ENCODE peak calls at places on chromosome 9, in nine cellular contexts. E is pancreas; K is neuronal stem cell; Y is H9; P is RWPE1; N is CD8-positive, alpha-beta T cell; F is upper lobe of right lung; T is psoas muscle; W is GM23338. X is an unnamed sample.

GRCh38 chr9:84886866-84887265 is 217.3 kb downstream of the NTRK2 start:
- DNase-seq in E (no peak), K (no peak), Y (no peak), P (no peak), N (no peak), F (no peak), T (no peak), W (no peak), X (no peak)

GRCh38 chr9:101578378-101578777 is 16.4 kb downstream of the PPP3R2 start:
- DNase-seq in E (no peak), K (no peak), Y (no peak), P (no peak), N (no peak), F (no peak), T (no peak), W (no peak), X (no peak)

GRCh38 chr9:134551657-134552348 is 89.8 kb upstream of the COL5A1 start:
- DNase-seq in E (peak; percentile 59), K (no peak), Y (no peak), P (peak; percentile 88), N (no peak), F (no peak), T (peak; percentile 60), W (no peak), X (peak; percentile 13)

GRCh38 chr9:71515103-71515502 is 253.2 kb downstream of the CEMIP2 start:
- DNase-seq in E (no peak), K (no peak), Y (no peak), P (no peak), N (no peak), F (no peak), T (no peak), W (no peak), X (no peak)

GRCh38 chr9:136093995-136094881 is 851 bp downstream of the NACC2 start:
- DNase-seq in E (peak; percentile 85), K (peak; percentile 29), Y (no peak), P (peak; percentile 81), N (peak; percentile 59), F (peak; percentile 92), T (peak; percentile 94), W (no peak), X (peak; percentile 33)

GRCh38 chr9:134690946-134691694 is 49.5 kb downstream of the COL5A1 start:
- DNase-seq in E (peak; percentile 42), K (no peak), Y (no peak), P (no peak), N (no peak), F (peak; percentile 57), T (peak; percentile 56), W (no peak), X (no peak)

GRCh38 chr9:124279531-124280175 is 21.9 kb downstream of the NEK6 start:
- DNase-seq in E (no peak), K (no peak), Y (no peak), P (no peak), N (no peak), F (no peak), T (no peak), W (no peak), X (no peak)

GRCh38 chr9:100294806-100295205 is 57.9 kb downstream of the TEX10 start:
- DNase-seq in E (peak; percentile 67), K (no peak), Y (no peak), P (no peak), N (no peak), F (no peak), T (no peak), W (no peak), X (no peak)

GRCh38 chr9:91532325-91532724 is 108.7 kb upstream of the NFIL3 start:
- DNase-seq in E (no peak), K (no peak), Y (no peak), P (peak; percentile 63), N (no peak), F (no peak), T (no peak), W (no peak), X (no peak)

GRCh38 chr9:138024831-138025291 is 147.3 kb downstream of the CACNA1B start:
- DNase-seq in E (no peak), K (no peak), Y (no peak), P (no peak), N (no peak), F (no peak), T (peak; percentile 34), W (no peak), X (no peak)

GRCh38 chr9:129520981-129521380 is 99.9 kb downstream of the C9orf50 start:
- DNase-seq in E (no peak), K (no peak), Y (no peak), P (no peak), N (no peak), F (no peak), T (no peak), W (no peak), X (no peak)

DNA sequence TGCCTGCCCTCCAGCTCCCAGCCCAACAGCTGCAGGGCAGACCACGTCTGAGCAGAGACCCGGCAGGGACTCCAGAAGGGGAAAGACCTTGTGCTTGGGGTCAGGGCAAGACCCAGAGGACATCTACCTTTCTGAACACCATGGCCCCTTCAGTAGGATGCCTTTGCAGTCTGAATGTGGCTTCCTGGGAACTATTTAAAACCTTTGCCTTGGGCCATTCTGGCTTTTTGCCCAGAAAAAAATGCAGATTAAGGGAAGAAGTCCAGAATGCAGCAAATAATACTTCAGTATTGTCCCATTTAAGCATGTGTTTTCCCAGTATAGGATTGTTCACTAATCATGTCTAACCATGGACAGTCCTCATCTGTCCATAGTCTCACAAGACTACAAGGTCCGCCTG is 67.5 kb upstream of the ERCC6L2 start:
- DNase-seq in E (no peak), K (no peak), Y (no peak), P (no peak), N (no peak), F (no peak), T (no peak), W (no peak), X (no peak)
- H3K27ac ChIP-seq in E (no peak overlapping the region), K (no peak overlapping the region), Y (no peak overlapping the region), P (no peak overlapping the region), N (no peak overlapping the region), F (no peak overlapping the region), T (no peak overlapping the region), W (no peak overlapping the region), X (no peak overlapping the region)

DNA sequence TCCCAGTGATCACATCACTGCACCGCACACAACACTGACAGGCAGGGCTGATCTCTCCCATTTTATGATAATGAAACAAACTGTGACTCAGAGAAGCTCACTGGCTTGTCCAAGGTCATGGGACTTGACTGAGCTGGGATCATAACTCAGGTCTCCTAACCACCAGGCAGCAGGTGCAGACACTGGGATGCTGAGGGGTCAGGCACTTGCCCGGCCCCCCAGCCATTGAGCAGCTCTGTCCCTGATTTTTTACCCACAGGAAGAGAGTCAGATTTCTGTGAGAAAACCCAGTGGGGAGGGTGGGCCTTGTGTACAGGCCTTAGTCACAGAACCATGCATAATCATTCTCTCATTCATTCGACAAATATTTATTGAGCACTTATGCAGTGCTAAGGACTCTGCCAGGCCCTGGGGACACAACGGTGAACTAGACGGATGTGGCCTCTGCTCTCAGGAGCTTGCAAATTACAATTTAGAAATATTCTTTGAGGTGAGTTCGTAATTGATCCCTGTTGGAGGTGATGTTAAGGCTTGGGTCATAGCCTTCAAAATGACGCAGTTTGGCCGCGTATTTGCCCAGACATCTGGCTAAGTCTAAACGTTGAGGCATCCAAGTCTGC is 54.5 kb upstream of the TGFBR1 start:
- DNase-seq in E (no peak), K (no peak), Y (no peak), P (no peak), N (no peak), F (no peak), T (no peak), W (no peak), X (no peak)
- H3K27ac ChIP-seq in E (no peak overlapping the region), K (no peak overlapping the region), Y (no peak overlapping the region), P (no peak overlapping the region), N (no peak overlapping the region), F (no peak overlapping the region), T (no peak overlapping the region), W (no peak overlapping the region), X (no peak overlapping the region)

DNA sequence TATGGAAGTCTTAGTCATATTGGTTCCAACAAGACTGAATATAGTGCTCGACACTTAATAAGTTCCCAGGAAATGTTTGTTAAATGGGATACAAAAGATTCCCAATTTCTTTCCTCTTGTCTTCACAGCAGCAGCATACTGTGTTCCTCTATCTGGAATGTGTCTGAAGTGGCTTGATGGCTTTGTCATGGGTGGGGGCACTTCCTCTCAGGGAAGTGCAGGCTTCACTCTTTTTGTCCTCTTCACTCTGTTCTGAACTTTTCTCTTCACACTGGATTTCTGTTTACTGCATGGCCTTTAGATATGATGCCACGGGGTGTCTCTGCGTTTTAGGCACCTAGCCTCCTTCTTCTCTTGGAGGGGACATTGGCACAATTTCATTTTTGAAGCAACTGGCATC is 127.7 kb upstream of the C9orf72 start:
- DNase-seq in E (no peak), K (no peak), Y (no peak), P (no peak), N (no peak), F (no peak), T (no peak), W (no peak), X (no peak)
- H3K27ac ChIP-seq in E (no peak overlapping the region), K (no peak overlapping the region), Y (no peak overlapping the region), P (no peak overlapping the region), N (no peak overlapping the region), F (no peak overlapping the region), T (peak overlapping the region; percentile 53), W (no peak overlapping the region), X (no peak overlapping the region)

GRCh38 chr9:98839724-98840123 is 32.3 kb downstream of the GALNT12 start:
- DNase-seq in E (no peak), K (no peak), Y (no peak), P (no peak), N (no peak), F (no peak), T (no peak), W (peak; percentile 30), X (no peak)

GRCh38 chr9:98837516-98837915 is 30.0 kb downstream of the GALNT12 start:
- DNase-seq in E (no peak), K (no peak), Y (no peak), P (no peak), N (no peak), F (no peak), T (no peak), W (no peak), X (no peak)

GRCh38 chr9:98836206-98836605 is 28.7 kb downstream of the GALNT12 start:
- DNase-seq in E (no peak), K (no peak), Y (no peak), P (no peak), N (no peak), F (no peak), T (no peak), W (no peak), X (no peak)

GRCh38 chr9:98839166-98839565 is 31.7 kb downstream of the GALNT12 start:
- DNase-seq in E (no peak), K (no peak), Y (no peak), P (no peak), N (no peak), F (no peak), T (no peak), W (no peak), X (no peak)

DNA sequence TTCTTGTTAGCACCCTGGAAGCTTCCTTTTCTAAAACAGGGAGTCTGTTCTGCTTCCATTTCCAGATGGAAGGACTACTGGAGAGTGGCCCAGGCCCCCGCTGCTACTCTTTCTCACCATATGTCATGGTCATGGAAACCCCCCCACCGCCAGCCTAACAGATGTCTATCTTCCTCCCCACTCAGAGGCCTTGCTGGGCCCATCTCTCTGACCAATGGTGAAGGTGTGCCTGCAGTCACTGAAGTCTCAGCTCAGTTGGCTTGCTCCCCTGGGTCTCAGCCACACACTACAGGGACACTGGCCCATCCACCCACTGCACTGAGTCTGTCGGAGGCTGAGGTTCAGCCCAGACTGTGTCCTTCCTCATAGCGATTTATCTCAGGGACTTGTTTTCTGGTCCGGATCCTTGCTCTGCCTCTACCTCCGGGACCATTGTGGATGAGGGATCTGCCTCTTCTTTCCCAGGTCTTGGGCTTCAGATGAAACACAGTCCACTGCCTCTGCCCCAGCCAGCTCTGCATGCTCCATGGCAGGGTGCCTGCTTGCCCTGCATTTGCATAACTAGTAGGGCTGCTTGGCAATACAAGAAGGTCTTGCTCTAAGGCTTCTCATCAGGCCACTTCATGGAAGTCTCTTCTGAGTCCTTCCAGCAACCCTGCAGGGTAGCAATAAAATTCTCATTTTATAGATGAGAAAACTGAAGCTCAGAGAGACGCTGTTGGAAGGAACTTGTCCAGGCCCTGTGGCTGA is 30.9 kb downstream of the GALNT12 start:
- DNase-seq in E (no peak), K (no peak), Y (no peak), P (no peak), N (no peak), F (no peak), T (no peak), W (no peak), X (no peak)
- H3K27ac ChIP-seq in E (no peak overlapping the region), K (no peak overlapping the region), Y (no peak overlapping the region), P (no peak overlapping the region), N (no peak overlapping the region), F (no peak overlapping the region), T (no peak overlapping the region), W (no peak overlapping the region), X (no peak overlapping the region)